ENCODE peak calls at places on chromosomes 13 and 19, in six cellular contexts. B is hippocampal formation; V is fibroblast of lung; R is NCI-H2029; W is activated CD4-positive, CD25-positive, alpha-beta regulatory T cell; F is amygdala. J is an unnamed sample.

GRCh38 chr19:40642757-40643325 is 41.7 kb downstream of the LTBP4 start:
- DNase-seq in B (no peak), V (no peak), R (no peak), W (no peak), F (no peak), J (no peak)

GRCh38 chr13:94800423-94800822 is 88.1 kb upstream of the SOX21 start:
- DNase-seq in B (no peak), V (no peak), R (no peak), W (no peak), F (no peak), J (no peak)

GRCh38 chr13:23949736-23950135 is 52.4 kb upstream of the C1QTNF9B start:
- DNase-seq in B (no peak), V (no peak), R (no peak), W (no peak), F (no peak), J (no peak)

GRCh38 chr13:27432612-27433210 is 8.3 kb downstream of the GTF3A start:
- DNase-seq in B (no peak), V (no peak), R (no peak), W (no peak), F (no peak), J (no peak)

GRCh38 chr13:113033498-113033897 is 64.5 kb downstream of the MCF2L start:
- DNase-seq in B (no peak), V (no peak), R (no peak), W (no peak), F (no peak), J (no peak)

GRCh38 chr13:30818323-30818960 is 83.1 kb downstream of the ALOX5AP start:
- DNase-seq in B (no peak), V (peak; percentile 100), R (no peak), W (no peak), F (no peak), J (no peak)

GRCh38 chr13:104043184-104043583 is 977.0 kb upstream of the SLC10A2 start:
- DNase-seq in B (no peak), V (peak; percentile 17), R (no peak), W (no peak), F (no peak), J (no peak)

GRCh38 chr13:106405731-106406130 is 129.7 kb downstream of the EFNB2 start:
- DNase-seq in B (no peak), V (no peak), R (no peak), W (no peak), F (no peak), J (no peak)

GRCh38 chr13:21259571-21260455 is 83.4 kb downstream of the MRPL57 start:
- DNase-seq in B (no peak), V (no peak), R (no peak), W (no peak), F (no peak), J (no peak)

GRCh38 chr13:113114511-113115362 is 7.9 kb upstream of the F10 start:
- DNase-seq in B (no peak), V (no peak), R (no peak), W (no peak), F (no peak), J (no peak)

GRCh38 chr13:79966039-79966438 is 374.9 kb downstream of the SPRY2 start:
- DNase-seq in B (no peak), V (no peak), R (no peak), W (no peak), F (no peak), J (no peak)

GRCh38 chr19:4523306-4524110 is 5.2 kb upstream of the PLIN4 start:
- DNase-seq in B (no peak), V (peak; percentile 12), R (peak; percentile 22), W (no peak), F (no peak), J (no peak)

GRCh38 chr13:90702050-90702449 is 645.4 kb upstream of the MIR17HG start:
- DNase-seq in B (no peak), V (no peak), R (no peak), W (no peak), F (no peak), J (no peak)

GRCh38 chr19:38617764-38618589 is at the start of gene MAP4K1:
- DNase-seq in B (peak; percentile 11), V (no peak), R (peak; percentile 16), W (peak; percentile 33), F (no peak), J (peak; percentile 42)

GRCh38 chr19:15320118-15320517 is 12.2 kb downstream of the BRD4 start:
- DNase-seq in B (no peak), V (peak; percentile 71), R (no peak), W (no peak), F (no peak), J (no peak)

GRCh38 chr19:6873708-6874431 is 13.5 kb upstream of the ADGRE1 start:
- DNase-seq in B (no peak), V (no peak), R (no peak), W (no peak), F (no peak), J (no peak)

GRCh38 chr13:92967923-92968322 is 258.7 kb upstream of the GPC6 start:
- DNase-seq in B (no peak), V (peak; percentile 8), R (no peak), W (no peak), F (no peak), J (no peak)

GRCh38 chr19:9323557-9323918 is 441 bp upstream of the ZNF559 start:
- DNase-seq in B (peak; percentile 74), V (peak; percentile 86), R (peak; percentile 87), W (no peak), F (peak; percentile 66), J (no peak)

GRCh38 chr19:7860166-7860901 is 13.9 kb downstream of the PRR36 start:
- DNase-seq in B (no peak), V (no peak), R (no peak), W (no peak), F (no peak), J (no peak)

GRCh38 chr19:19453129-19453461 is 47.6 kb downstream of the GATAD2A start:
- DNase-seq in B (no peak), V (no peak), R (no peak), W (no peak), F (no peak), J (no peak)

GRCh38 chr13:59493436-59493965 is 670.2 kb downstream of the DIAPH3 start:
- DNase-seq in B (no peak), V (no peak), R (no peak), W (no peak), F (no peak), J (no peak)

GRCh38 chr13:76620036-76620435 is 266.2 kb downstream of the KCTD12 start:
- DNase-seq in B (no peak), V (peak; percentile 43), R (no peak), W (no peak), F (no peak), J (no peak)

GRCh38 chr13:98996046-98996445 is 18.2 kb upstream of the DOCK9 start:
- DNase-seq in B (no peak), V (no peak), R (no peak), W (no peak), F (no peak), J (no peak)

GRCh38 chr13:71015021-71015420 is 852.0 kb downstream of the DACH1 start:
- DNase-seq in B (no peak), V (no peak), R (no peak), W (no peak), F (no peak), J (no peak)

GRCh38 chr13:73177911-73178565 is 119.2 kb downstream of the KLF5 start:
- DNase-seq in B (no peak), V (no peak), R (no peak), W (no peak), F (no peak), J (no peak)

GRCh38 chr13:34349091-34349722 is 531.3 kb downstream of the RFC3 start:
- DNase-seq in B (no peak), V (peak; percentile 100), R (no peak), W (no peak), F (no peak), J (no peak)

GRCh38 chr19:56350416-56351045 is 35.9 kb upstream of the ZSCAN5A start:
- DNase-seq in B (no peak), V (peak; percentile 23), R (peak; percentile 4), W (peak; percentile 6), F (no peak), J (no peak)

GRCh38 chr19:41433171-41433570 is 6.0 kb upstream of the B3GNT8 start:
- DNase-seq in B (no peak), V (no peak), R (no peak), W (no peak), F (no peak), J (no peak)

GRCh38 chr19:45591004-45591637 is 6.5 kb upstream of the OPA3 start:
- DNase-seq in B (no peak), V (peak; percentile 34), R (peak; percentile 27), W (no peak), F (no peak), J (no peak)

GRCh38 chr19:5143471-5144411 is 174.8 kb downstream of the KDM4B start:
- DNase-seq in B (no peak), V (no peak), R (no peak), W (no peak), F (no peak), J (no peak)

GRCh38 chr13:110326263-110326904 is 19.3 kb downstream of the COL4A2 start:
- DNase-seq in B (no peak), V (peak; percentile 40), R (no peak), W (no peak), F (no peak), J (no peak)

GRCh38 chr13:73075546-73075945 is 16.7 kb downstream of the KLF5 start:
- DNase-seq in B (no peak), V (no peak), R (no peak), W (no peak), F (no peak), J (no peak)

GRCh38 chr19:40989453-40989852 is 1.6 kb upstream of the CYP2B6 start:
- DNase-seq in B (no peak), V (no peak), R (no peak), W (no peak), F (no peak), J (no peak)

GRCh38 chr19:2537544-2537943 is 61.6 kb downstream of the GADD45B start:
- DNase-seq in B (no peak), V (no peak), R (no peak), W (no peak), F (no peak), J (no peak)

GRCh38 chr13:110528371-110528770 is 33.2 kb downstream of the RAB20 start:
- DNase-seq in B (no peak), V (no peak), R (no peak), W (no peak), F (no peak), J (no peak)